ENCODE peak calls at places on chromosomes 6 and 20, in seven cellular contexts. U is K562, Q is HCT116, I is H1, V is SK-N-SH, S is HepG2, K is GM12878. C is an unnamed sample. For H3K79me2, the result is how much of the 10 kb centered on the place peaks cover.

GRCh38 chr6:141464490-141464889 is 668.2 kb upstream of the GJE1 start:
- DNase-seq in U (no peak), Q (no peak), I (no peak), V (no peak), S (no peak), K (no peak), C (no peak)

GRCh38 chr20:59398552-59399265 is 98.3 kb downstream of the EDN3 start:
- DNase-seq in U (no peak), Q (no peak), I (no peak), V (no peak), S (no peak), K (no peak), C (no peak)

GRCh38 chr6:23952214-23952613 is 173.8 kb upstream of the NRSN1 start:
- DNase-seq in U (no peak), Q (no peak), I (no peak), V (no peak), S (no peak), K (no peak), C (no peak)

GRCh38 chr6:38495511-38495910 is 144.2 kb downstream of the BTBD9 start:
- DNase-seq in U (no peak), Q (no peak), I (no peak), V (no peak), S (no peak), K (no peak), C (no peak)

GRCh38 chr20:50874758-50875665 is 56.2 kb downstream of the ADNP start:
- DNase-seq in U (no peak), Q (no peak), I (no peak), V (no peak), S (no peak), K (no peak), C (no peak)

GRCh38 chr20:56762401-56762800 is 133.3 kb downstream of the TFAP2C start:
- DNase-seq in U (no peak), Q (no peak), I (no peak), V (no peak), S (no peak), K (no peak), C (no peak)

GRCh38 chr20:8005033-8005432 is 14.5 kb downstream of the TMX4 start:
- DNase-seq in U (no peak), Q (no peak), I (no peak), V (no peak), S (no peak), K (no peak), C (no peak)

GRCh38 chr6:13924146-13924948 is 405 bp upstream of the RNF182 start:
- DNase-seq in U (peak), Q (no peak), I (peak), V (peak), S (no peak), K (no peak), C (peak)

DNA sequence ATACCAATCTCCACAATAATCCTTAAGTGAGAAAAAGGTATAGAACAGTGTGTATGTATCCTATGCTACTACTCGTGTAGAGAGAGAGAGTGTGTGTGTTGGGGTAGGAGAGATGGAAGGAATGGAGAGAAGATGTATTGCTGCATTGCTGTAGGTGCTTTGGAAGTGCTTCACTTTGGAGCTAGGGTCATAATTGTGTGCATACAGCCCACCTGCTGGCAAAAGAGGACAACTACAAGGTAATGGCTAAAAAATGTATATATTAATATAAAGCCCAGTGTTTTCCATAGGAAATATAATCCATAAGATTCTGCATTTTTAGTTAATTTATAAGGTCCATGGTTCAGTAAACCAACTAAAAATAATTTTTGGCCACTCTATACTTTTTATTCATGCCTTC is 36.1 kb downstream of the SERAC1 start:
- DNase-seq in U (peak), Q (no peak), I (no peak), V (peak), S (peak), K (no peak), C (peak)
- TF ChIP-seq MAX in U (no peak), Q (no peak), I (no peak), V (no peak), S (no peak), K (no peak), C (no peak)

GRCh38 chr20:3672864-3673550 is 8.8 kb downstream of the ADAM33 start:
- DNase-seq in U (no peak), Q (no peak), I (no peak), V (no peak), S (no peak), K (no peak), C (no peak)

GRCh38 chr20:3674447-3674846 is 7.4 kb downstream of the ADAM33 start:
- DNase-seq in U (no peak), Q (no peak), I (no peak), V (no peak), S (no peak), K (no peak), C (no peak)

GRCh38 chr20:3677733-3678132 is 4.1 kb downstream of the ADAM33 start:
- DNase-seq in U (no peak), Q (no peak), I (no peak), V (no peak), S (no peak), K (no peak), C (no peak)

GRCh38 chr20:3673551-3674070 is 8.2 kb downstream of the ADAM33 start:
- DNase-seq in U (peak), Q (no peak), I (no peak), V (no peak), S (no peak), K (no peak), C (no peak)

DNA sequence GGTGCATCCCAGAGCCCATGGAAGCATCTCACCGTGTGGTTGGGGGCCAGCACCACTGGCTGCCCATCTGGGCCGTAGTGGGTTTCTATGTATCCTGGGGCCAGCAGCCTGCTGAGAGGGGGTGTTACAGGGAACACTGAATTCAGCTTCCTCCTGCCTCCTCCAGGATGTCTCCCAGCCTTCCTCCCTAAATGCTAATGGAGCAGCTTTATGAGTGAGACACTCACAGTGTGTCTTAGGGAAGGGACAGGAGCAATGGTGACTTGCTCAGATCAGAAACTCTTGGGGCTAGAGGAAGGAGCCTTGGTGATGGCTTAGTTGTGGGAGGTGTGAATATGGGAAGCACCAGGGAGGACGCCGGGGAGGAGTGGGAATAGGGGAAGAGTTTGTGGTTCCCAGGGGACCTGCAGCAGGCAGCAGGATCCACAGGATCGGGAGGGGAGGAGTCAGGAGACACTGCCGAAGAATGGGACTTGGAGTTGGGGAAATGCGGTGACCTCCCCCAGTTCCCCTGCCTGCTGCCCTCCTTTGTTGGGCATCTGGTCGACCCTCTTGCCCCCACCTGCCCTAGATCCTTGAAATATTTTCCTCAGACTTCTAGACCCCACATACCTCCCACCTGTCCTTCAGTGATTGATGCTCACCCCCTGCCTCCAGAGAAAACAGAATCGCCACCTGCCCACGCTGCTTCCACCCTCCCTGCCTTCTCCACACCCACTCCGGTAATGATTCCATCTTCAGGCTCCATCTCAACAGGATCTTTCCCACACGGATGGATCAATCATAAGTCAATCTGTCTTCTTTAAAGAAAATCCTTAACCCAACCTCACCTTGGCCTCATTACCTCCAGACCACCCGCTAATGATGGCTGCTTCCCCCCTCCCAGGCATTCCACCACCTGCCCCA is 6.6 kb downstream of the ADAM33 start:
- DNase-seq in U (no peak), Q (no peak), I (no peak), V (no peak), S (no peak), K (no peak), C (no peak)
- H3K79me2 ChIP-seq in U (under half), Q (under half), I (under half), V (under half), S (under half), K (under half), C (under half)

GRCh38 chr6:116512709-116513108 is 1.3 kb downstream of the CALHM5 start:
- DNase-seq in U (no peak), Q (no peak), I (no peak), V (no peak), S (no peak), K (no peak), C (peak)

GRCh38 chr6:116514103-116514502 is 2.7 kb downstream of the CALHM5 start:
- DNase-seq in U (no peak), Q (no peak), I (no peak), V (no peak), S (no peak), K (no peak), C (no peak)

GRCh38 chr6:116512155-116512559 is 718 bp downstream of the CALHM5 start:
- DNase-seq in U (no peak), Q (no peak), I (no peak), V (no peak), S (no peak), K (no peak), C (no peak)

GRCh38 chr6:116513224-116513875 is 1.9 kb downstream of the CALHM5 start:
- DNase-seq in U (no peak), Q (no peak), I (no peak), V (no peak), S (no peak), K (no peak), C (no peak)

DNA sequence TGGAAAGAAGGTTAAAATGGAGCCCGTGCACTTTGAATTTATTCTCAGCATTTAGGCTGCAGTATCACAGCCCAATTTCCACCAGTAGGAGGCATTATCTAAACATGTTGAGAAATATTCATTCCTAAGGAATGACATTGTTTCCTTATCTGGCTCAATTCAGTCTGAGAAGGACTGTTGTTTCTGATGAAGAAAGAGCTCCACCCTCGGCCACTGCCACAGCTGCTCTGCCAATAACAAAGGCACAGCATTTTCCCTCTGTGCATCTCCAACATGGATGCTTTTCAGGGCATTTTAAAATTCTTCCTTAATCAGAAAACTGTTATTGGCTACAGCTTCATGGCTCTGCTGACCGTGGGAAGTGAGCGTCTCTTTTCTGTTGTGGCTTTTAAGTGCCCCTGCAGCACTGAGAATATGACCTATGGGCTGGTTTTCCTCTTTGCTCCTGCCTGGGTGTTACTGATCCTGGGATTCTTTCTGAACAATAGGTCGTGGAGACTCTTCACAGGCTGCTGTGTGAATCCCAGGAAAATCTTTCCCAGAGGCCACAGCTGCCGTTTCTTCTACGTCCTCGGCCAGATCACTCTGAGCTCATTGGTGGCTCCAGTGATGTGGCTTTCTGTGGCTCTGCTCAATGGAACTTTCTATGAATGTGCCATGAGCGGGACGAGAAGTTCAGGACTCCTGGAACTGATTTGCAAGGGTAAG is at the start of gene CALHM5:
- DNase-seq in U (peak), Q (peak), I (no peak), V (no peak), S (no peak), K (no peak), C (peak)
- TF ChIP-seq MAX in U (no peak), Q (no peak), I (no peak), V (peak), S (no peak), K (no peak), C (no peak)

GRCh38 chr6:135054238-135054574 is 416 bp downstream of the HBS1L start:
- DNase-seq in U (peak), Q (no peak), I (no peak), V (no peak), S (peak), K (no peak), C (no peak)

GRCh38 chr6:135056632-135057031 is 2.0 kb upstream of the HBS1L start:
- DNase-seq in U (no peak), Q (no peak), I (no peak), V (no peak), S (no peak), K (no peak), C (no peak)

GRCh38 chr6:135052939-135053338 is 1.7 kb downstream of the HBS1L start:
- DNase-seq in U (peak), Q (no peak), I (no peak), V (no peak), S (no peak), K (no peak), C (no peak)

GRCh38 chr6:135054575-135055498 is at the start of gene HBS1L:
- DNase-seq in U (peak), Q (peak), I (peak), V (peak), S (peak), K (peak), C (peak)

GRCh38 chr6:135053433-135053832 is 1.2 kb downstream of the HBS1L start:
- DNase-seq in U (no peak), Q (no peak), I (no peak), V (no peak), S (no peak), K (no peak), C (no peak)
- H3K79me2 ChIP-seq in U (half or more), Q (half or more), I (half or more), V (half or more), S (half or more), K (half or more), C (half or more)

GRCh38 chr6:5012531-5012930 is 8.7 kb upstream of the RPP40 start:
- DNase-seq in U (no peak), Q (no peak), I (no peak), V (no peak), S (no peak), K (no peak), C (peak)
- TF ChIP-seq MAX in U (no peak), Q (no peak), I (no peak), V (no peak), S (no peak), K (no peak), C (no peak)

DNA sequence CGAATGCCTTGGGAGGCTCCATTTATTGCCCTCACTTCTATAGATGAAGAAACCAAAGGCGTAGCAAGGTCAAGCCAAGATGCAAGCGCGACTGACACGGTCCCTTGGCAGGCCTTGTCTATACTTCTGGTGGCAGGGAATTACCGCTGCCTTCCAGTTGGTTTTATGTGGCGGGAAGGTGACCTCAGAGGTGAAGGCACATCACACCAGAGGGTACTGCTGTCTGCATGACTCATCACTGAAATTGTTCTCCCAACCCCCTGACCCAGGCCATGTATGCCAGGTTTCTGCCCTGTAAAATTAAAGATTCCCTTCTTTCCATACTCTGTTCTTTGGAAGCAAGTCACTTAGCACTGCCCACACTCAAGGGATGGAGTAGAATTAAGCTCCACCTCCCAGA is 36.1 kb upstream of the NAA20 start:
- DNase-seq in U (no peak), Q (peak), I (no peak), V (no peak), S (no peak), K (no peak), C (peak)
- H3K79me2 ChIP-seq in U (under half), Q (under half), I (under half), V (under half), S (under half), K (under half), C (half or more)